ENCODE peak calls at places on chromosome 6, in ten cellular contexts. One of them, this sample, is unnamed.

GRCh38 chr6:11404845-11405244 is 132.7 kb upstream of the TMEM170B start:
- DNase-seq in HTR-8/SVneo: no peak
- DNase-seq in RPMI8226: no peak
- DNase-seq in tibial artery: no peak
- DNase-seq in AG08396: no peak
- DNase-seq in kidney glomerular epithelial cell: no peak
- DNase-seq in GM12878: no peak
- DNase-seq in COR-L47: no peak
- DNase-seq in Calu3: no peak
- DNase-seq in GM03348: no peak
- DNase-seq in this sample: no peak

GRCh38 chr6:149164199-149164745 is 153.2 kb upstream of the TAB2 start:
- DNase-seq in HTR-8/SVneo: no peak
- DNase-seq in GM03348: no peak
- DNase-seq in kidney glomerular epithelial cell: no peak
- DNase-seq in RPMI8226: no peak
- DNase-seq in Calu3: no peak
- DNase-seq in AG08396: no peak
- DNase-seq in COR-L47: no peak
- DNase-seq in tibial artery: no peak
- DNase-seq in GM12878: no peak
- DNase-seq in this sample: no peak

GRCh38 chr6:144878577-144878976 is 593.4 kb downstream of the UTRN start:
- DNase-seq in COR-L47: peak
- DNase-seq in RPMI8226: peak
- DNase-seq in tibial artery: no peak
- DNase-seq in HTR-8/SVneo: no peak
- DNase-seq in GM03348: no peak
- DNase-seq in kidney glomerular epithelial cell: no peak
- DNase-seq in AG08396: no peak
- DNase-seq in GM12878: no peak
- DNase-seq in Calu3: no peak
- DNase-seq in this sample: no peak

GRCh38 chr6:90362273-90362672 is 65.6 kb upstream of the BACH2 start:
- DNase-seq in COR-L47: no peak
- DNase-seq in GM12878: no peak
- DNase-seq in tibial artery: no peak
- DNase-seq in HTR-8/SVneo: no peak
- DNase-seq in GM03348: no peak
- DNase-seq in Calu3: no peak
- DNase-seq in RPMI8226: no peak
- DNase-seq in AG08396: peak
- DNase-seq in kidney glomerular epithelial cell: no peak
- DNase-seq in this sample: no peak

GRCh38 chr6:155228549-155229166 is 35.2 kb upstream of the CLDN20 start:
- DNase-seq in GM12878: no peak
- DNase-seq in Calu3: no peak
- DNase-seq in tibial artery: no peak
- DNase-seq in COR-L47: no peak
- DNase-seq in AG08396: peak
- DNase-seq in GM03348: peak
- DNase-seq in kidney glomerular epithelial cell: no peak
- DNase-seq in RPMI8226: no peak
- DNase-seq in HTR-8/SVneo: no peak
- DNase-seq in this sample: no peak

GRCh38 chr6:5439749-5440148 is 178.4 kb downstream of the FARS2 start:
- DNase-seq in HTR-8/SVneo: no peak
- DNase-seq in AG08396: no peak
- DNase-seq in kidney glomerular epithelial cell: no peak
- DNase-seq in GM03348: no peak
- DNase-seq in GM12878: no peak
- DNase-seq in RPMI8226: no peak
- DNase-seq in tibial artery: no peak
- DNase-seq in Calu3: no peak
- DNase-seq in COR-L47: no peak
- DNase-seq in this sample: peak

GRCh38 chr6:70849348-70850069 is 107.4 kb downstream of the B3GAT2 start:
- DNase-seq in RPMI8226: no peak
- DNase-seq in GM03348: no peak
- DNase-seq in COR-L47: no peak
- DNase-seq in Calu3: no peak
- DNase-seq in kidney glomerular epithelial cell: no peak
- DNase-seq in AG08396: no peak
- DNase-seq in HTR-8/SVneo: no peak
- DNase-seq in GM12878: no peak
- DNase-seq in tibial artery: no peak
- DNase-seq in this sample: peak

GRCh38 chr6:31971279-31971992 is 502 bp downstream of the DXO start:
- DNase-seq in kidney glomerular epithelial cell: no peak
- DNase-seq in GM12878: no peak
- DNase-seq in COR-L47: peak
- DNase-seq in Calu3: no peak
- DNase-seq in RPMI8226: no peak
- DNase-seq in GM03348: no peak
- DNase-seq in HTR-8/SVneo: no peak
- DNase-seq in tibial artery: no peak
- DNase-seq in AG08396: no peak
- DNase-seq in this sample: no peak

GRCh38 chr6:112691289-112691688 is 344.2 kb downstream of the RFPL4B start:
- DNase-seq in tibial artery: no peak
- DNase-seq in HTR-8/SVneo: peak
- DNase-seq in Calu3: peak
- DNase-seq in kidney glomerular epithelial cell: peak
- DNase-seq in GM12878: no peak
- DNase-seq in RPMI8226: no peak
- DNase-seq in AG08396: peak
- DNase-seq in GM03348: peak
- DNase-seq in COR-L47: no peak
- DNase-seq in this sample: no peak

GRCh38 chr6:44620922-44621321 is 233.4 kb downstream of the CDC5L start:
- DNase-seq in GM03348: no peak
- DNase-seq in tibial artery: no peak
- DNase-seq in kidney glomerular epithelial cell: no peak
- DNase-seq in GM12878: no peak
- DNase-seq in Calu3: no peak
- DNase-seq in COR-L47: no peak
- DNase-seq in HTR-8/SVneo: no peak
- DNase-seq in RPMI8226: no peak
- DNase-seq in AG08396: no peak
- DNase-seq in this sample: no peak

GRCh38 chr6:16854986-16855385 is 93.7 kb upstream of the ATXN1 start:
- DNase-seq in Calu3: no peak
- DNase-seq in AG08396: no peak
- DNase-seq in kidney glomerular epithelial cell: no peak
- DNase-seq in GM12878: peak
- DNase-seq in COR-L47: no peak
- DNase-seq in tibial artery: no peak
- DNase-seq in RPMI8226: no peak
- DNase-seq in HTR-8/SVneo: no peak
- DNase-seq in GM03348: no peak
- DNase-seq in this sample: no peak

GRCh38 chr6:105437236-105437635 is 34.4 kb upstream of the PREP start:
- DNase-seq in GM12878: no peak
- DNase-seq in Calu3: no peak
- DNase-seq in AG08396: no peak
- DNase-seq in HTR-8/SVneo: no peak
- DNase-seq in tibial artery: no peak
- DNase-seq in kidney glomerular epithelial cell: no peak
- DNase-seq in COR-L47: no peak
- DNase-seq in GM03348: no peak
- DNase-seq in RPMI8226: no peak
- DNase-seq in this sample: no peak

GRCh38 chr6:160667854-160668481 is 3.9 kb upstream of the LPA start:
- DNase-seq in tibial artery: no peak
- DNase-seq in GM03348: no peak
- DNase-seq in kidney glomerular epithelial cell: peak
- DNase-seq in COR-L47: no peak
- DNase-seq in Calu3: peak
- DNase-seq in RPMI8226: peak
- DNase-seq in HTR-8/SVneo: no peak
- DNase-seq in AG08396: no peak
- DNase-seq in GM12878: peak
- DNase-seq in this sample: peak

GRCh38 chr6:24537082-24537699 is 42.4 kb downstream of the ALDH5A1 start:
- DNase-seq in Calu3: no peak
- DNase-seq in RPMI8226: no peak
- DNase-seq in COR-L47: no peak
- DNase-seq in HTR-8/SVneo: no peak
- DNase-seq in GM12878: no peak
- DNase-seq in GM03348: no peak
- DNase-seq in AG08396: no peak
- DNase-seq in tibial artery: no peak
- DNase-seq in kidney glomerular epithelial cell: no peak
- DNase-seq in this sample: no peak

GRCh38 chr6:85676086-85676729 is 33.5 kb upstream of the SYNCRIP start:
- DNase-seq in HTR-8/SVneo: no peak
- DNase-seq in COR-L47: no peak
- DNase-seq in GM12878: no peak
- DNase-seq in RPMI8226: no peak
- DNase-seq in tibial artery: no peak
- DNase-seq in GM03348: no peak
- DNase-seq in Calu3: no peak
- DNase-seq in AG08396: no peak
- DNase-seq in kidney glomerular epithelial cell: no peak
- DNase-seq in this sample: no peak

GRCh38 chr6:123509112-123509511 is 127.6 kb downstream of the TRDN start:
- DNase-seq in tibial artery: no peak
- DNase-seq in COR-L47: no peak
- DNase-seq in RPMI8226: no peak
- DNase-seq in Calu3: no peak
- DNase-seq in GM03348: no peak
- DNase-seq in HTR-8/SVneo: no peak
- DNase-seq in kidney glomerular epithelial cell: no peak
- DNase-seq in AG08396: no peak
- DNase-seq in GM12878: no peak
- DNase-seq in this sample: no peak

GRCh38 chr6:5946701-5947100 is 60.0 kb downstream of the NRN1 start:
- DNase-seq in AG08396: no peak
- DNase-seq in GM03348: no peak
- DNase-seq in HTR-8/SVneo: no peak
- DNase-seq in kidney glomerular epithelial cell: no peak
- DNase-seq in COR-L47: no peak
- DNase-seq in tibial artery: no peak
- DNase-seq in RPMI8226: no peak
- DNase-seq in GM12878: no peak
- DNase-seq in Calu3: no peak
- DNase-seq in this sample: no peak

GRCh38 chr6:169409742-169410312 is 156.2 kb upstream of the THBS2 start:
- DNase-seq in Calu3: no peak
- DNase-seq in HTR-8/SVneo: no peak
- DNase-seq in kidney glomerular epithelial cell: no peak
- DNase-seq in GM03348: peak
- DNase-seq in AG08396: no peak
- DNase-seq in COR-L47: no peak
- DNase-seq in tibial artery: no peak
- DNase-seq in RPMI8226: no peak
- DNase-seq in GM12878: no peak
- DNase-seq in this sample: no peak

GRCh38 chr6:117956386-117956785 is 49.3 kb downstream of the SLC35F1 start:
- DNase-seq in GM03348: no peak
- DNase-seq in HTR-8/SVneo: no peak
- DNase-seq in AG08396: no peak
- DNase-seq in RPMI8226: no peak
- DNase-seq in GM12878: no peak
- DNase-seq in Calu3: no peak
- DNase-seq in kidney glomerular epithelial cell: no peak
- DNase-seq in tibial artery: no peak
- DNase-seq in COR-L47: no peak
- DNase-seq in this sample: no peak

GRCh38 chr6:113120577-113121285 is 736.4 kb upstream of the MARCKS start:
- DNase-seq in GM03348: peak
- DNase-seq in COR-L47: no peak
- DNase-seq in GM12878: no peak
- DNase-seq in AG08396: peak
- DNase-seq in tibial artery: no peak
- DNase-seq in kidney glomerular epithelial cell: peak
- DNase-seq in RPMI8226: no peak
- DNase-seq in HTR-8/SVneo: peak
- DNase-seq in Calu3: peak
- DNase-seq in this sample: no peak

GRCh38 chr6:26064619-26065257 is 22.5 kb upstream of the HFE start:
- DNase-seq in Calu3: peak
- DNase-seq in COR-L47: peak
- DNase-seq in tibial artery: no peak
- DNase-seq in HTR-8/SVneo: peak
- DNase-seq in GM12878: no peak
- DNase-seq in kidney glomerular epithelial cell: peak
- DNase-seq in RPMI8226: peak
- DNase-seq in GM03348: peak
- DNase-seq in AG08396: no peak
- DNase-seq in this sample: peak

GRCh38 chr6:131251593-131252204 is 116.4 kb downstream of the AKAP7 start:
- DNase-seq in AG08396: no peak
- DNase-seq in GM12878: no peak
- DNase-seq in HTR-8/SVneo: no peak
- DNase-seq in RPMI8226: no peak
- DNase-seq in GM03348: peak
- DNase-seq in Calu3: no peak
- DNase-seq in COR-L47: no peak
- DNase-seq in kidney glomerular epithelial cell: no peak
- DNase-seq in tibial artery: no peak
- DNase-seq in this sample: no peak

GRCh38 chr6:134503542-134504281 is 185.8 kb upstream of the SGK1 start:
- DNase-seq in COR-L47: no peak
- DNase-seq in GM03348: peak
- DNase-seq in RPMI8226: no peak
- DNase-seq in tibial artery: no peak
- DNase-seq in HTR-8/SVneo: no peak
- DNase-seq in GM12878: no peak
- DNase-seq in kidney glomerular epithelial cell: peak
- DNase-seq in AG08396: no peak
- DNase-seq in Calu3: no peak
- DNase-seq in this sample: no peak

GRCh38 chr6:22451960-22452359 is 117.4 kb upstream of the HDGFL1 start:
- DNase-seq in HTR-8/SVneo: no peak
- DNase-seq in GM03348: no peak
- DNase-seq in tibial artery: no peak
- DNase-seq in kidney glomerular epithelial cell: no peak
- DNase-seq in COR-L47: no peak
- DNase-seq in GM12878: no peak
- DNase-seq in Calu3: no peak
- DNase-seq in RPMI8226: no peak
- DNase-seq in AG08396: no peak
- DNase-seq in this sample: no peak

GRCh38 chr6:116102856-116103255 is 2.2 kb downstream of the NT5DC1 start:
- DNase-seq in COR-L47: no peak
- DNase-seq in tibial artery: no peak
- DNase-seq in kidney glomerular epithelial cell: no peak
- DNase-seq in GM03348: no peak
- DNase-seq in AG08396: no peak
- DNase-seq in GM12878: no peak
- DNase-seq in HTR-8/SVneo: no peak
- DNase-seq in RPMI8226: no peak
- DNase-seq in Calu3: no peak
- DNase-seq in this sample: no peak

GRCh38 chr6:111691345-111692225 is 85.9 kb upstream of the TRAF3IP2 start:
- DNase-seq in AG08396: no peak
- DNase-seq in COR-L47: no peak
- DNase-seq in tibial artery: no peak
- DNase-seq in HTR-8/SVneo: no peak
- DNase-seq in RPMI8226: no peak
- DNase-seq in GM03348: no peak
- DNase-seq in GM12878: no peak
- DNase-seq in kidney glomerular epithelial cell: no peak
- DNase-seq in Calu3: no peak
- DNase-seq in this sample: no peak

GRCh38 chr6:44068607-44069296 is 58.5 kb downstream of the MRPL14 start:
- DNase-seq in AG08396: no peak
- DNase-seq in kidney glomerular epithelial cell: no peak
- DNase-seq in Calu3: no peak
- DNase-seq in HTR-8/SVneo: no peak
- DNase-seq in RPMI8226: no peak
- DNase-seq in tibial artery: no peak
- DNase-seq in GM12878: no peak
- DNase-seq in COR-L47: no peak
- DNase-seq in GM03348: no peak
- DNase-seq in this sample: no peak

GRCh38 chr6:11324453-11325023 is 92.1 kb upstream of the NEDD9 start:
- DNase-seq in RPMI8226: no peak
- DNase-seq in HTR-8/SVneo: no peak
- DNase-seq in AG08396: no peak
- DNase-seq in kidney glomerular epithelial cell: no peak
- DNase-seq in tibial artery: no peak
- DNase-seq in GM12878: peak
- DNase-seq in GM03348: no peak
- DNase-seq in COR-L47: no peak
- DNase-seq in Calu3: no peak
- DNase-seq in this sample: no peak